ENCODE peak calls at places on chromosome X, in ten cellular contexts. H is lung, C is brain microvascular endothelial cell, X is PC-3, E is SJCRH30, L is ascending aorta, O is heart right ventricle, A is endodermal cell, B is mesendoderm, I is SK-N-SH. P is an unnamed sample. For H3K36me3 and H3K27me3, the result is how much of the 10 kb centered on the place peaks cover.

GRCh38 chrX:105837227-105837626 is 14.9 kb downstream of the NRK start:
- DNase-seq in A (no peak), O (peak), X (peak), I (no peak), H (no peak), B (no peak), C (peak), E (peak), L (peak), P (no peak)

GRCh38 chrX:46628406-46629371 is 55.1 kb downstream of the CHST7 start:
- DNase-seq in H (peak), I (no peak), X (no peak), E (no peak), C (peak), B (no peak), A (no peak), L (no peak), O (peak), P (no peak)

GRCh38 chrX:54178100-54178940 is 4.7 kb downstream of the FAM120C start:
- DNase-seq in X (peak), H (no peak), B (no peak), C (peak), I (no peak), E (no peak), L (no peak), A (no peak), O (no peak), P (no peak)

GRCh38 chrX:45758738-45759397 is 558.2 kb upstream of the DIPK2B start:
- DNase-seq in X (peak), O (no peak), I (no peak), A (no peak), E (no peak), L (no peak), H (no peak), C (no peak), B (no peak), P (no peak)

GRCh38 chrX:153766098-153766817 is 2.2 kb downstream of the PLXNB3 start:
- DNase-seq in A (peak), H (no peak), E (peak), O (peak), X (peak), C (peak), L (no peak), I (peak), B (peak), P (peak)

GRCh38 chrX:125205918-125206665 is 113.6 kb upstream of the TEX13C start:
- DNase-seq in L (no peak), H (no peak), O (no peak), B (peak), I (peak), A (peak), C (no peak), E (no peak), X (peak), P (peak)

GRCh38 chrX:66008403-66008970 is 31.4 kb downstream of the VSIG4 start:
- DNase-seq in L (no peak), I (no peak), B (no peak), X (no peak), H (no peak), A (no peak), C (no peak), O (no peak), E (no peak), P (no peak)

GRCh38 chrX:33725556-33726232 is 406.4 kb downstream of the FAM47A start:
- DNase-seq in X (peak), H (no peak), C (peak), A (peak), L (no peak), E (peak), I (no peak), O (no peak), B (peak), P (peak)

GRCh38 chrX:138775501-138775900 is 64.0 kb upstream of the FGF13 start:
- DNase-seq in C (no peak), O (no peak), H (no peak), A (no peak), E (no peak), L (no peak), X (peak), I (peak), B (peak), P (peak)

GRCh38 chrX:154696328-154697045 is 43.1 kb upstream of the CTAG2 start:
- DNase-seq in L (no peak), H (no peak), I (no peak), O (no peak), A (no peak), B (no peak), X (peak), E (no peak), C (peak), P (no peak)

GRCh38 chrX:103373581-103373980 is 2.8 kb upstream of the BEX3 start:
- DNase-seq in A (no peak), B (no peak), C (no peak), X (peak), E (no peak), O (no peak), L (no peak), H (no peak), I (no peak), P (no peak)

GRCh38 chrX:10326578-10326977 is 169.8 kb downstream of the CLCN4 start:
- DNase-seq in E (peak), B (no peak), A (no peak), H (no peak), I (peak), X (peak), L (no peak), C (peak), O (no peak), P (no peak)

GRCh38 chrX:46180258-46180687 is 364.9 kb downstream of the ZNF674 start:
- DNase-seq in L (no peak), E (peak), A (peak), O (no peak), X (peak), B (peak), H (no peak), C (peak), I (no peak), P (no peak)

DNA sequence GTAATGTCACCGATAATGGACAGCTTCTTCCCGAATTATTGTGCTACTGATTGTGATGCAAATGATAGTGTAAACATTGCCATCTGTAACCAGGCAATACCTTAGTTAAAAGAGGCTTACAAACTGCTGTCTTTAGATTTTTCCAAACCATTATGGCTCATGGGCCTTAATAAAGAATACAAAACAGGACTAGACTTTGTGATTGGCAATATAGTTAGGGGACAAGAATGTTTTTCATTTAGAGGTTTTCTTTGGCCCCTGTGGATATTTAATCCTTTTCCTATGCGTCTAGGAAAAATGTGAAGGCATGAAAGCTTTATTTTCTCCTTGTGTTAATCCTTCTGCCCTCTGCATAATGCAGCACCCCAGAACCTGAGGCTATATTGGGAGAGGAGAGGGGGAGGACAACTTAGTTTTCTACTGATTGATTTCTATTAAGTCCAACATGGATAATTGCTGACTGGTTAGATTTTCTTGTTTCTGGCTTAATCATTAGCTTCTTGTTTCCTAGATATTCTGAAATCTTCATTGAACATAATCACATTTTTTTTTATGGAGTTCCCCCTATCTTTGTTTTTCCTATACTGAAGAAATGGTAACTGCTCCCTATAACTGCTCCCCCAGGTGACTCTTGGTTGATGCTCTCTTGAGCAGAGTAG is 1.9 kb downstream of the PRPS1 start:
- DNase-seq in X (no peak), A (no peak), B (peak), C (no peak), O (no peak), E (no peak), I (no peak), H (no peak), L (no peak), P (no peak)
- H3K4me3 ChIP-seq in X (peak), A (peak), B (no peak), C (peak), O (peak), E (peak), I (peak), H (no peak), L (no peak), P (peak)

DNA sequence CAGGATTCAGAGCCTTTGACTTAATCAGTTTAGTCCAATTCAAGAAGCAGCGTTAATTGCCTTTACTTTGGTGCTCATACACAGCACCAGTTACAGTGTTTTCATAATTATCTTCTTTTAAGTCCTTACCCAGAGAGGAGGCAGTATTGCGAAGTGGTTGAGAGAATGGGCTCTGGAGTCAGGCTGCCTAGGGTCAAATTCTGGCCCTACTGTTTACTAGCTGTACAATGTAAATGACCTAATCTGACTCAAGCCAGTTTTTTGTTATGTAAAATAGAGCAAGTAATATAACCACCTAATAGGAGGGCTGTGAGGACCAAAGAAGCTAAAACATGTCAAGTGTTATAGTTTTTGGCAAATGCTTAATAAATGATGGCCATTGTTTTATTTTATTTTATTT is 27.6 kb downstream of the WDR44 start:
- DNase-seq in E (no peak), L (no peak), A (no peak), B (no peak), C (no peak), H (no peak), O (no peak), I (no peak), X (no peak), P (no peak)
- H3K36me3 ChIP-seq in E (under half), L (under half), A (under half), B (under half), C (under half), H (under half), O (under half), I (under half), X (under half), P (under half)

DNA sequence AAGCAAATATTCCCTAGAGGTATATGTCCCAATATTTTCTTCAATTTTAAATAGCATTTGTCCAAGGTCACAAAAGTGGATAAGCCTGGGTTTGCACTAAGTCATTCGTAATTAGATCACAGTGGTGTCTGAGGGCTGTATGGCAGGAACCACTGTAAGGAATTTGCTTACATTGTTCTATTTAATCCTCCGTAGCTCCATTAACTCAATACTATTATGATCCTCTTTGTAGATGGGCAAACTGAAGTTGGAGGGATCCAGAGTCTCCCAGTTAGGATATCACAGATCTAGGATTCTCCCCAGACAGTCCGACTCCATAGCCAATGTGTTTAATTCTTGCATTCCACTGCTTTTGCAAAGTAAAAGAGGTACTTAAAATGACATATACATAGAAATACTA is 242.7 kb upstream of the DCAF8L1 start:
- DNase-seq in L (no peak), I (no peak), X (no peak), C (no peak), O (no peak), H (no peak), E (no peak), A (no peak), B (no peak), P (no peak)
- H3K27me3 ChIP-seq in L (under half), I (under half), X (under half), C (under half), O (under half), H (under half), E (under half), A (under half), B (under half), P (under half)

DNA sequence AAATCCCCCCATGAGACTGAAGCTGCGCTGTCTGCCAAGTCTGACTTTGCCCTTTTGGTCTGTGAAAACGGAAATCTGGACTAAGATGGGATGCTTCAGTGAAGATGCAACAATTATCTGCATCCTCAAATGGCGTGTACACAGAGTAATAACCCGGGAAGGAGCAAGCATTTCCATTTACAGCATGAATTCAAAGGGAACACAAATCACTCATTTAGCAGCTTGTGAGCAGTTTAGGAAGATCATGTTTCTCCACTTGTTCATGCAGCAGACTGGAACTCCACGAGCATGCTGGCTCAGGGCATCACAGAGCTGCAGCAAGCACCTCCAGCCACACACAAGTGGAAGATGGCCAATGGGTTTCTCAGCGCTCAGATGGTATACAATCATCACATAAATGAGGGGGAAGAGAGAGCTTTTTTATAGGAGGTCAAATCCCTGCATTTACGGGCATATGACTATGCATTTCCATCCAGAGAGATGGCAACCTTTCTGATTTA is 175.5 kb downstream of the NLGN4X start:
- DNase-seq in E (no peak), B (no peak), I (no peak), X (no peak), H (no peak), O (no peak), A (no peak), C (no peak), L (no peak), P (no peak)
- H3K4me3 ChIP-seq in E (no peak), B (no peak), I (no peak), X (no peak), H (no peak), O (no peak), A (no peak), C (no peak), L (no peak), P (no peak)